ENCODE peak calls at places on chromosomes 11 and 22, in six cellular contexts. Q, U, T, F, S and Y are unnamed samples.

GRCh38 chr22:40685406-40685805 is 6.1 kb downstream of the MCHR1 start:
- DNase-seq in U (no peak), F (no peak), S (no peak), T (no peak), Q (no peak), Y (no peak)

GRCh38 chr11:110598725-110599124 is 113.5 kb downstream of the ARHGAP20 start:
- DNase-seq in F (no peak), U (no peak), T (no peak), Q (no peak), S (no peak), Y (no peak)

GRCh38 chr11:95586155-95586554 is 203.4 kb downstream of the FAM76B start:
- DNase-seq in F (no peak), S (no peak), Q (no peak), T (no peak), U (no peak), Y (no peak)

GRCh38 chr11:23233075-23233474 is 372.8 kb upstream of the CCDC179 start:
- DNase-seq in T (no peak), U (no peak), S (peak; percentile 4), F (peak; percentile 64), Q (no peak), Y (no peak)

GRCh38 chr11:83303358-83303757 is 17.2 kb upstream of the CCDC90B start:
- DNase-seq in U (no peak), T (no peak), Q (no peak), S (no peak), F (no peak), Y (no peak)

GRCh38 chr11:119771210-119771770 is 42.3 kb upstream of the NECTIN1 start:
- DNase-seq in Q (no peak), S (no peak), T (no peak), F (no peak), U (no peak), Y (no peak)

GRCh38 chr11:67492801-67493547 is 10.1 kb downstream of the AIP start:
- DNase-seq in U (no peak), S (no peak), Q (peak; percentile 77), F (no peak), T (no peak), Y (no peak)

GRCh38 chr11:33753304-33753703 is 17.1 kb upstream of the CD59 start:
- DNase-seq in T (no peak), U (no peak), Q (no peak), F (peak; percentile 52), S (peak; percentile 45), Y (no peak)

GRCh38 chr11:33970984-33971466 is 79.1 kb upstream of the LMO2 start:
- DNase-seq in Q (peak; percentile 53), U (peak; percentile 62), S (peak; percentile 42), F (peak; percentile 77), T (no peak), Y (peak; percentile 37)

GRCh38 chr11:94528551-94528950 is 15.2 kb upstream of the FUT4 start:
- DNase-seq in S (no peak), F (no peak), U (no peak), Q (no peak), T (no peak), Y (no peak)

GRCh38 chr11:46122955-46123354 is 1.7 kb upstream of the PHF21A start:
- DNase-seq in U (no peak), T (no peak), S (peak; percentile 19), F (peak; percentile 56), Q (no peak), Y (no peak)

GRCh38 chr11:35139883-35140282 is 912 bp downstream of the CD44 start:
- DNase-seq in Q (no peak), T (no peak), U (peak; percentile 12), F (no peak), S (no peak), Y (no peak)

GRCh38 chr11:69644071-69644961 is 3.4 kb downstream of the CCND1 start:
- DNase-seq in F (peak; percentile 93), S (peak; percentile 69), U (peak; percentile 92), Q (no peak), T (peak; percentile 76), Y (peak; percentile 76)

GRCh38 chr11:86249307-86250098 is 5.0 kb downstream of the EED start:
- DNase-seq in Q (no peak), T (no peak), F (no peak), U (no peak), S (no peak), Y (no peak)

GRCh38 chr22:46104170-46104880 is 46.0 kb upstream of the PPARA start:
- DNase-seq in U (peak; percentile 90), F (no peak), S (peak; percentile 46), Q (no peak), T (no peak), Y (no peak)

GRCh38 chr22:30457964-30458363 is 13.9 kb downstream of the SEC14L3 start:
- DNase-seq in S (no peak), Q (no peak), F (no peak), T (no peak), U (no peak), Y (no peak)

GRCh38 chr11:9459573-9460321 is 1.1 kb upstream of the ZNF143 start:
- DNase-seq in F (peak; percentile 79), S (peak; percentile 27), U (no peak), Q (no peak), T (no peak), Y (peak; percentile 36)

GRCh38 chr11:27777013-27777412 is 76.8 kb upstream of the BDNF start:
- DNase-seq in Q (no peak), F (no peak), T (no peak), S (no peak), U (no peak), Y (no peak)

GRCh38 chr11:65056999-65057398 is 1.4 kb downstream of the NAALADL1 start:
- DNase-seq in F (no peak), T (no peak), Q (no peak), U (no peak), S (no peak), Y (no peak)

GRCh38 chr11:126528075-126528474 is 172.6 kb downstream of the ST3GAL4 start:
- DNase-seq in U (no peak), T (peak; percentile 26), Q (no peak), S (no peak), F (no peak), Y (no peak)

GRCh38 chr11:117983163-117983475 is 3.1 kb upstream of the IL10RA start:
- DNase-seq in Q (no peak), S (no peak), F (no peak), U (no peak), T (no peak), Y (peak; percentile 14)

GRCh38 chr11:128334311-128335044 is 252.9 kb downstream of the ETS1 start:
- DNase-seq in T (no peak), U (peak; percentile 54), Q (no peak), S (no peak), F (peak; percentile 54), Y (no peak)

GRCh38 chr11:121595717-121596156 is 143.0 kb upstream of the SORL1-AS1 start:
- DNase-seq in S (peak; percentile 96), Q (no peak), T (no peak), F (peak; percentile 99), U (no peak), Y (no peak)

GRCh38 chr11:72742522-72743320 is 9.5 kb downstream of the ARAP1 start:
- DNase-seq in Q (no peak), T (no peak), U (no peak), S (no peak), F (no peak), Y (no peak)
- H3K4me1 ChIP-seq in Q (peaks cover 24% of the 10 kb centered on the region), T (no peaks in the 10 kb centered on the region), U (peaks cover 86% of the 10 kb centered on the region), S (peaks cover 18% of the 10 kb centered on the region), F (peaks cover 69% of the 10 kb centered on the region), Y (peaks cover 8% of the 10 kb centered on the region)

DNA sequence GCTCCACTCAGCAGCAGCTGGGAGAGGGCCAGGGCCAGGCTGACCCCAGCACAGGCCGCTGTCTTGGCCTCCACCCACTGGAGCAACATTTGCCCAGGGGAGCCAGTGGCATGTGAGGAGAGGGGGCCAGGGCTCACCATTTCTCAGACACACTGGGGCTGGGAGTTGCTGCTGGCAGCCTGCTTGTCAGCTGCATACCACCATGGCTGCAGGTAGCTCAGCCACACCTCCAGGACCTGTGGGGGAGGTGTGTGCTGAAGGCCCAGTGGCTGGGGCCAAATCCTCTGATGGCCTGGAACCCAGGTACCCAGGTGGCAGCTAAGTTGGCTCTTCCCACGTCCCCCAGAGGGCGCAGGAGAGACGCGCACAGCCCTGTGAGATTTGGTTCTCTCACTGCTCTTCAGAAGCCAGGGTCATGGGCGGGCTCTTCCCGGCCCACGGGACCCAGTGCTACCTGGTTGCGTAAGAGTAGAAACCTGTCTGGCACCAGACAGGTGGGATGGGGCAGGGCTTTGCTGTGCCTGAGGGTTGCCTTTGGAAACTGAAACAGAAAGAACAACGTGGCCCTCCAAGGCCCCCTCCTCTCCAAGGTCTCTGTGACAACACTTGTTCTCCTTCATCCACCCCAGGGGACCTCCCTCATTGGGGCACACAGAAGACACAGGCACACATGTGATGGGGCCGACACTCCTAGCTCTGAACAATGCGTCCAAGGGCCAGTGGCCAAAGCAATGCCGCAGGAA is 98.8 kb downstream of the MED15 start:
- DNase-seq in F (peak; percentile 77), S (peak; percentile 79), Q (peak; percentile 83), T (peak; percentile 71), U (peak; percentile 72), Y (peak; percentile 64)
- H3K4me3 ChIP-seq in F (no peak overlapping the region), S (no peak overlapping the region), Q (no peak overlapping the region), T (no peak overlapping the region), U (no peak overlapping the region), Y (no peak overlapping the region)

GRCh38 chr22:36324414-36324813 is 63.4 kb downstream of the MYH9 start:
- DNase-seq in T (no peak), Q (no peak), U (no peak), S (no peak), F (no peak), Y (no peak)

GRCh38 chr22:36323182-36323854 is 64.4 kb downstream of the MYH9 start:
- DNase-seq in U (peak; percentile 88), F (peak; percentile 92), T (no peak), Q (no peak), S (no peak), Y (no peak)

GRCh38 chr22:36326178-36327161 is 61.3 kb downstream of the MYH9 start:
- DNase-seq in U (no peak), Q (no peak), F (no peak), T (no peak), S (no peak), Y (no peak)

GRCh38 chr22:36323855-36324331 is 63.9 kb downstream of the MYH9 start:
- DNase-seq in S (no peak), U (no peak), F (peak; percentile 43), Q (no peak), T (no peak), Y (no peak)

DNA sequence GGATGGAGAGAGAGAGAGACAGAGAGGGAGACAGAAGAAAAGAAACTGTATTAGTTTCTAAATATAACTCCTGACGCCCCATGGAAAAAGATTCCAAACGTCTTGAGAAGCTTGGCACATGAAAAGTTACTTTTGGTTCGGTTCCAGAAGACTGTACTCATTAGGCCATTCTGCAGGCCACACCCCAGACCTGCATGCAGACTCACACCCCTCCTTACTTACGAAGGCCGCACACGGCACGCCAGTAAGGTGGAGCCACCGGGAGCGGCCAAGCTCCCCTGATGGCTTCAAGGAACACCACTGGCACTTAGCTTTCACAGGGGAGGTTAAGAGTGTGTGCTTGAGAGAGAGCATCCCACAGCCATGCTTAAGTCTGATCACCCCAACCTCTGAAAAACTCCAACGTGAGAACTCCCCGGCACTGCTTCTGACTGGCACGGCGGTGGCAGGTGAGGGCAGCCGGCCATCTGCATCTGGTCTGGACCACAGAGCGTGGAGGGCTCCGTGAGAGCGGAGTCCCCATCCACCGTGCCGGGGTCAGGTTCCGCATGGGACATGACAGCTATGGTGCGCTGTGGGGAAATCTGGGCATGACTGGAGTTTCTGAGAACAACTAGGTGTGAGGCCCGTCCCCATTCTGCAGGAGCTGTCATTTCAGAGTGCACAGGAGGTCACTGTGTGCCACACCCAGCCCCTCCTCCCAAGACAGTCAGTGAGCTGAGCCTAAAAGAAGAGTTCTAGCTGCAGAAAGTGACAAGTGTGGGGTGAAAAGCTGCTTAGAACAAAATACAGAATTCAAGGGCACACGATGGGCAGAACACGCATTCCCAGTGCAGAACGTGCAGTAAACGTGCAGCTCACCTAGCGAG is 62.4 kb downstream of the MYH9 start:
- DNase-seq in S (peak; percentile 89), T (peak; percentile 73), Q (no peak), F (peak; percentile 93), U (no peak), Y (peak; percentile 80)
- H3K36me3 ChIP-seq in S (peaks cover 58% of the 10 kb centered on the region), T (peaks cover 80% of the 10 kb centered on the region), Q (peaks cover 58% of the 10 kb centered on the region), F (peaks cover 45% of the 10 kb centered on the region), U (peaks cover 68% of the 10 kb centered on the region), Y (peaks cover 33% of the 10 kb centered on the region)

GRCh38 chr11:57644748-57645715 is 4.7 kb downstream of the YPEL4 start:
- DNase-seq in Q (peak; percentile 93), T (peak; percentile 74), F (peak; percentile 81), S (no peak), U (peak; percentile 78), Y (peak; percentile 92)
- H3K4me1 ChIP-seq in Q (peaks cover 65% of the 10 kb centered on the region), T (no peaks in the 10 kb centered on the region), F (peaks cover 75% of the 10 kb centered on the region), S (peaks cover 49% of the 10 kb centered on the region), U (peaks cover 29% of the 10 kb centered on the region), Y (no peaks in the 10 kb centered on the region)